ENCODE peak calls at places on chromosomes 5 and 9, in six cellular contexts. One of them, this sample, is unnamed.

GRCh38 chr5:16924201-16924600 is 11.9 kb downstream of the MYO10 start:
- DNase-seq in stomach: no peak
- DNase-seq in hepatocyte: no peak
- DNase-seq in PC-3: no peak
- DNase-seq in CD8-positive, alpha-beta memory T cell: no peak
- DNase-seq in cardiac fibroblast: no peak
- DNase-seq in this sample: peak; percentile 50

GRCh38 chr5:142873831-142874230 is 103.7 kb downstream of the ARHGAP26 start:
- DNase-seq in stomach: no peak
- DNase-seq in PC-3: no peak
- DNase-seq in cardiac fibroblast: no peak
- DNase-seq in CD8-positive, alpha-beta memory T cell: no peak
- DNase-seq in hepatocyte: no peak
- DNase-seq in this sample: no peak

GRCh38 chr5:158483202-158483870 is 616.4 kb downstream of the EBF1 start:
- DNase-seq in cardiac fibroblast: no peak
- DNase-seq in PC-3: peak; percentile 25
- DNase-seq in stomach: no peak
- DNase-seq in hepatocyte: peak; percentile 14
- DNase-seq in CD8-positive, alpha-beta memory T cell: no peak
- DNase-seq in this sample: no peak

GRCh38 chr5:134794136-134794535 is 35.6 kb downstream of the DDX46 start:
- DNase-seq in cardiac fibroblast: peak; percentile 29
- DNase-seq in CD8-positive, alpha-beta memory T cell: no peak
- DNase-seq in stomach: no peak
- DNase-seq in hepatocyte: no peak
- DNase-seq in PC-3: no peak
- DNase-seq in this sample: no peak

GRCh38 chr9:17802249-17802857 is 223.5 kb downstream of the SH3GL2 start:
- DNase-seq in stomach: no peak
- DNase-seq in cardiac fibroblast: peak; percentile 41
- DNase-seq in PC-3: peak; percentile 58
- DNase-seq in CD8-positive, alpha-beta memory T cell: no peak
- DNase-seq in hepatocyte: no peak
- DNase-seq in this sample: no peak

GRCh38 chr9:134686896-134687295 is 45.3 kb downstream of the COL5A1 start:
- DNase-seq in stomach: no peak
- DNase-seq in hepatocyte: no peak
- DNase-seq in CD8-positive, alpha-beta memory T cell: no peak
- DNase-seq in PC-3: no peak
- DNase-seq in cardiac fibroblast: no peak
- DNase-seq in this sample: no peak

GRCh38 chr9:135050072-135050990 is 37.1 kb upstream of the OLFM1 start:
- DNase-seq in stomach: peak; percentile 20
- DNase-seq in PC-3: no peak
- DNase-seq in cardiac fibroblast: no peak
- DNase-seq in CD8-positive, alpha-beta memory T cell: no peak
- DNase-seq in hepatocyte: no peak
- DNase-seq in this sample: no peak

GRCh38 chr9:130112244-130113151 is 58.8 kb downstream of the GPR107 start:
- DNase-seq in hepatocyte: no peak
- DNase-seq in CD8-positive, alpha-beta memory T cell: no peak
- DNase-seq in stomach: no peak
- DNase-seq in PC-3: no peak
- DNase-seq in cardiac fibroblast: no peak
- DNase-seq in this sample: no peak

GRCh38 chr9:133058550-133059320 is 3.0 kb upstream of the CEL start:
- DNase-seq in CD8-positive, alpha-beta memory T cell: no peak
- DNase-seq in PC-3: no peak
- DNase-seq in stomach: no peak
- DNase-seq in hepatocyte: no peak
- DNase-seq in cardiac fibroblast: no peak
- DNase-seq in this sample: peak; percentile 34

GRCh38 chr5:172542651-172543131 is 88.4 kb upstream of the SH3PXD2B start:
- DNase-seq in stomach: peak; percentile 10
- DNase-seq in cardiac fibroblast: no peak
- DNase-seq in hepatocyte: no peak
- DNase-seq in PC-3: no peak
- DNase-seq in CD8-positive, alpha-beta memory T cell: no peak
- DNase-seq in this sample: no peak

GRCh38 chr5:110463116-110463515 is 263.4 kb downstream of the TMEM232 start:
- DNase-seq in hepatocyte: no peak
- DNase-seq in CD8-positive, alpha-beta memory T cell: no peak
- DNase-seq in cardiac fibroblast: peak; percentile 39
- DNase-seq in stomach: no peak
- DNase-seq in PC-3: no peak
- DNase-seq in this sample: no peak

GRCh38 chr5:66949066-66949465 is 247.5 kb downstream of the CD180 start:
- DNase-seq in stomach: no peak
- DNase-seq in PC-3: no peak
- DNase-seq in hepatocyte: no peak
- DNase-seq in cardiac fibroblast: no peak
- DNase-seq in CD8-positive, alpha-beta memory T cell: no peak
- DNase-seq in this sample: no peak

GRCh38 chr5:1495525-1495897 is 28.2 kb downstream of the LPCAT1 start:
- DNase-seq in cardiac fibroblast: no peak
- DNase-seq in CD8-positive, alpha-beta memory T cell: no peak
- DNase-seq in stomach: no peak
- DNase-seq in PC-3: no peak
- DNase-seq in hepatocyte: no peak
- DNase-seq in this sample: no peak

GRCh38 chr5:122704247-122705036 is 70.4 kb upstream of the SNX2 start:
- DNase-seq in cardiac fibroblast: peak; percentile 82
- DNase-seq in CD8-positive, alpha-beta memory T cell: peak; percentile 3
- DNase-seq in stomach: no peak
- DNase-seq in PC-3: peak; percentile 70
- DNase-seq in hepatocyte: peak; percentile 67
- DNase-seq in this sample: peak; percentile 30

GRCh38 chr9:112878752-112879151 is 11.9 kb downstream of the SLC46A2 start:
- DNase-seq in hepatocyte: no peak
- DNase-seq in PC-3: peak; percentile 64
- DNase-seq in stomach: no peak
- DNase-seq in cardiac fibroblast: no peak
- DNase-seq in CD8-positive, alpha-beta memory T cell: no peak
- DNase-seq in this sample: no peak

GRCh38 chr5:24347206-24347605 is 297.6 kb downstream of the CDH10 start:
- DNase-seq in PC-3: peak; percentile 35
- DNase-seq in stomach: no peak
- DNase-seq in hepatocyte: no peak
- DNase-seq in CD8-positive, alpha-beta memory T cell: no peak
- DNase-seq in cardiac fibroblast: no peak
- DNase-seq in this sample: no peak

GRCh38 chr5:68682400-68683152 is 411.2 kb upstream of the SLC30A5 start:
- DNase-seq in PC-3: no peak
- DNase-seq in stomach: peak; percentile 27
- DNase-seq in cardiac fibroblast: no peak
- DNase-seq in hepatocyte: peak; percentile 23
- DNase-seq in CD8-positive, alpha-beta memory T cell: no peak
- DNase-seq in this sample: peak; percentile 67

GRCh38 chr5:68681929-68682328 is 411.9 kb upstream of the SLC30A5 start:
- DNase-seq in stomach: no peak
- DNase-seq in CD8-positive, alpha-beta memory T cell: no peak
- DNase-seq in hepatocyte: no peak
- DNase-seq in PC-3: no peak
- DNase-seq in cardiac fibroblast: no peak
- DNase-seq in this sample: no peak

GRCh38 chr5:68683632-68684035 is 410.2 kb upstream of the SLC30A5 start:
- DNase-seq in hepatocyte: peak; percentile 71
- DNase-seq in stomach: no peak
- DNase-seq in CD8-positive, alpha-beta memory T cell: no peak
- DNase-seq in cardiac fibroblast: peak; percentile 98
- DNase-seq in PC-3: peak; percentile 86
- DNase-seq in this sample: no peak

GRCh38 chr5:68685861-68686260 is 408.0 kb upstream of the SLC30A5 start:
- DNase-seq in hepatocyte: no peak
- DNase-seq in CD8-positive, alpha-beta memory T cell: no peak
- DNase-seq in stomach: no peak
- DNase-seq in cardiac fibroblast: no peak
- DNase-seq in PC-3: no peak
- DNase-seq in this sample: no peak

DNA sequence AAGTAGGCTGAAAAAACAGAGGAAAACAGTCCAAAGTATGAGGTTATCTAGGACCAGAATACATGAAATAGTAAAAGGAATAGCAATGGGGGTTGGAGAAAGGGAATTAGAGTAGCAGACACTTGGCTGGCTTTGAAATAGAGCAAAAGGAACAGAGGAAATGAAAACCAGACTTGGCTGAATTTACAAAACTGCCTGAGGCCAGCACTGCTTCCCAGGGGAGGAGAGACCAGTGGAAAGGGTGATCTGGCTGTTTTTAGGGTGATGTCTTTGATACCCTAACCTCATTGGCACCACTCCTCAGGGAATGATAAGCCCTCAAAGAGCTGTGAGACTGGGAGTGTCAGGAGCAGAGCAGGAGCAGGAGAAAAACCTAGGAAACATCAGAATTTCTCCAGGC is 413.4 kb upstream of the SLC30A5 start:
- DNase-seq in hepatocyte: no peak
- DNase-seq in cardiac fibroblast: no peak
- DNase-seq in stomach: no peak
- DNase-seq in PC-3: no peak
- DNase-seq in CD8-positive, alpha-beta memory T cell: no peak
- DNase-seq in this sample: no peak
- H3K4me3 ChIP-seq in hepatocyte: no peak overlapping the region
- H3K4me3 ChIP-seq in cardiac fibroblast: no peak overlapping the region
- H3K4me3 ChIP-seq in stomach: no peak overlapping the region
- H3K4me3 ChIP-seq in PC-3: no peak overlapping the region
- H3K4me3 ChIP-seq in CD8-positive, alpha-beta memory T cell: no peak overlapping the region
- H3K4me3 ChIP-seq in this sample: no peak overlapping the region

GRCh38 chr9:36328798-36329411 is 70.7 kb upstream of the GNE start:
- DNase-seq in cardiac fibroblast: peak; percentile 87
- DNase-seq in CD8-positive, alpha-beta memory T cell: peak; percentile 55
- DNase-seq in stomach: no peak
- DNase-seq in hepatocyte: peak; percentile 80
- DNase-seq in PC-3: peak; percentile 77
- DNase-seq in this sample: peak; percentile 79
- H3K4me3 ChIP-seq in cardiac fibroblast: no peak overlapping the region
- H3K4me3 ChIP-seq in CD8-positive, alpha-beta memory T cell: no peak overlapping the region
- H3K4me3 ChIP-seq in stomach: no peak overlapping the region
- H3K4me3 ChIP-seq in hepatocyte: no peak overlapping the region
- H3K4me3 ChIP-seq in PC-3: no peak overlapping the region
- H3K4me3 ChIP-seq in this sample: no peak overlapping the region

GRCh38 chr5:177449140-177450061 is 2.8 kb downstream of the PRR7 start:
- DNase-seq in stomach: no peak
- DNase-seq in PC-3: no peak
- DNase-seq in CD8-positive, alpha-beta memory T cell: no peak
- DNase-seq in hepatocyte: no peak
- DNase-seq in cardiac fibroblast: no peak
- DNase-seq in this sample: no peak

GRCh38 chr5:177447611-177448243 is 1.1 kb downstream of the PRR7 start:
- DNase-seq in hepatocyte: peak; percentile 60
- DNase-seq in CD8-positive, alpha-beta memory T cell: no peak
- DNase-seq in cardiac fibroblast: peak; percentile 72
- DNase-seq in PC-3: peak; percentile 95
- DNase-seq in stomach: peak; percentile 54
- DNase-seq in this sample: peak; percentile 42

GRCh38 chr5:177447066-177447610 is 524 bp downstream of the PRR7 start:
- DNase-seq in hepatocyte: peak; percentile 83
- DNase-seq in cardiac fibroblast: peak; percentile 18
- DNase-seq in stomach: peak; percentile 46
- DNase-seq in PC-3: peak; percentile 60
- DNase-seq in CD8-positive, alpha-beta memory T cell: peak; percentile 85
- DNase-seq in this sample: no peak

GRCh38 chr5:177446184-177447065 is at the start of gene PRR7:
- DNase-seq in CD8-positive, alpha-beta memory T cell: peak; percentile 83
- DNase-seq in cardiac fibroblast: peak; percentile 55
- DNase-seq in PC-3: peak; percentile 79
- DNase-seq in stomach: peak; percentile 66
- DNase-seq in hepatocyte: peak; percentile 82
- DNase-seq in this sample: peak; percentile 57

GRCh38 chr5:177448244-177448950 is 1.8 kb downstream of the PRR7 start:
- DNase-seq in cardiac fibroblast: no peak
- DNase-seq in CD8-positive, alpha-beta memory T cell: no peak
- DNase-seq in hepatocyte: no peak
- DNase-seq in stomach: no peak
- DNase-seq in PC-3: no peak
- DNase-seq in this sample: no peak
- H3K4me3 ChIP-seq in cardiac fibroblast: no peak overlapping the region
- H3K4me3 ChIP-seq in CD8-positive, alpha-beta memory T cell: no peak overlapping the region
- H3K4me3 ChIP-seq in hepatocyte: no peak overlapping the region
- H3K4me3 ChIP-seq in stomach: no peak overlapping the region
- H3K4me3 ChIP-seq in PC-3: peak overlapping the region; percentile 82
- H3K4me3 ChIP-seq in this sample: no peak overlapping the region

GRCh38 chr9:108476574-108476973 is 379.2 kb downstream of the ACTL7B start:
- DNase-seq in PC-3: peak; percentile 65
- DNase-seq in stomach: no peak
- DNase-seq in hepatocyte: no peak
- DNase-seq in cardiac fibroblast: peak; percentile 46
- DNase-seq in CD8-positive, alpha-beta memory T cell: no peak
- DNase-seq in this sample: no peak

GRCh38 chr9:108478871-108479332 is 376.9 kb downstream of the ACTL7B start:
- DNase-seq in hepatocyte: peak; percentile 38
- DNase-seq in cardiac fibroblast: peak; percentile 86
- DNase-seq in CD8-positive, alpha-beta memory T cell: no peak
- DNase-seq in PC-3: peak; percentile 91
- DNase-seq in stomach: no peak
- DNase-seq in this sample: no peak

GRCh38 chr9:108477538-108478006 is 378.2 kb downstream of the ACTL7B start:
- DNase-seq in cardiac fibroblast: peak; percentile 91
- DNase-seq in CD8-positive, alpha-beta memory T cell: no peak
- DNase-seq in hepatocyte: peak; percentile 43
- DNase-seq in stomach: no peak
- DNase-seq in PC-3: peak; percentile 93
- DNase-seq in this sample: peak; percentile 52

GRCh38 chr9:108479989-108480652 is 375.7 kb downstream of the ACTL7B start:
- DNase-seq in hepatocyte: no peak
- DNase-seq in CD8-positive, alpha-beta memory T cell: no peak
- DNase-seq in cardiac fibroblast: no peak
- DNase-seq in PC-3: no peak
- DNase-seq in stomach: no peak
- DNase-seq in this sample: no peak

DNA sequence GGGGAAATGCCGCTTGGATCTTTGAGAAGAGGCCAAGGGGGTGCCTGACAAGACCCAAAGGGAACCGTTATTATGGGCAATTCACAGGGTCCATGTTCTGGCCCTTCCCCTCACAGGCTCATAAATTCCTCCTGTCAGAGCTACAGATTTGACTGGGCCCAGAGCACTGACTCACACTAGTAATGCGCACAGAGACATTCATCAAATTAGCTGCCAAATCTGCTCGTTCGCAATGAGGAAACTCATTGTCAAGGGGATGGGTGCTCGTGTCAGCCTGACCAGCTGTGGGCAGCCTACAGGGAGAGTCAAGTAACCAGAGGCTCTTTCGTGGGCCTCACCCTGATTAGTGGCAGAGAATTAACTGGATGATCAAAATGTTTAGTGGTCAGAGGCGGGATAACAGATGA is 377.4 kb downstream of the ACTL7B start:
- DNase-seq in cardiac fibroblast: peak; percentile 93
- DNase-seq in PC-3: peak; percentile 85
- DNase-seq in stomach: no peak
- DNase-seq in CD8-positive, alpha-beta memory T cell: no peak
- DNase-seq in hepatocyte: peak; percentile 55
- DNase-seq in this sample: no peak
- H3K4me3 ChIP-seq in cardiac fibroblast: no peak overlapping the region
- H3K4me3 ChIP-seq in PC-3: peak overlapping the region; percentile 40
- H3K4me3 ChIP-seq in stomach: no peak overlapping the region
- H3K4me3 ChIP-seq in CD8-positive, alpha-beta memory T cell: no peak overlapping the region
- H3K4me3 ChIP-seq in hepatocyte: no peak overlapping the region
- H3K4me3 ChIP-seq in this sample: no peak overlapping the region

GRCh38 chr9:136538599-136539426 is 7.0 kb downstream of the NOTCH1 start:
- DNase-seq in PC-3: no peak
- DNase-seq in cardiac fibroblast: peak; percentile 17
- DNase-seq in CD8-positive, alpha-beta memory T cell: peak; percentile 74
- DNase-seq in stomach: no peak
- DNase-seq in hepatocyte: no peak
- DNase-seq in this sample: no peak
- H3K4me3 ChIP-seq in PC-3: no peak overlapping the region
- H3K4me3 ChIP-seq in cardiac fibroblast: no peak overlapping the region
- H3K4me3 ChIP-seq in CD8-positive, alpha-beta memory T cell: peak overlapping the region; percentile 78
- H3K4me3 ChIP-seq in stomach: peak overlapping the region; percentile 15
- H3K4me3 ChIP-seq in hepatocyte: no peak overlapping the region
- H3K4me3 ChIP-seq in this sample: peak overlapping the region; percentile 10